ENCODE peak calls at places on chromosomes 3 and 15, in ten cellular contexts. X is NCI-H1436; U is upper lobe of left lung; S is esophagus muscularis mucosa; H is amygdala; I is heart left ventricle; R is activated T-cell treated with anti-CD3 and anti-CD28 coated beads, Interleukin-2, amount 50 U/mL, for 72 hours; P is 8988T; W is Right ventricle myocardium superior; O is AG04450. N is an unnamed sample.

GRCh38 chr3:14552041-14552648 is 12.0 kb upstream of the GRIP2 start:
- DNase-seq in X (no peak), U (no peak), S (no peak), H (no peak), I (no peak), R (no peak), P (no peak), W (no peak), O (no peak), N (no peak)

GRCh38 chr3:138690036-138690435 is 81.5 kb downstream of the FAIM start:
- DNase-seq in X (no peak), U (no peak), S (no peak), H (no peak), I (no peak), R (no peak), P (no peak), W (no peak), O (no peak), N (no peak)

GRCh38 chr3:30826381-30827061 is 67.9 kb downstream of the GADL1 start:
- DNase-seq in X (no peak), U (no peak), S (peak), H (no peak), I (no peak), R (no peak), P (no peak), W (no peak), O (no peak), N (peak)

GRCh38 chr3:146133436-146133835 is 27.5 kb downstream of the PLOD2 start:
- DNase-seq in X (no peak), U (no peak), S (no peak), H (no peak), I (no peak), R (no peak), P (no peak), W (no peak), O (no peak), N (no peak)

GRCh38 chr3:175535351-175535750 is 676.2 kb downstream of the NAALADL2 start:
- DNase-seq in X (no peak), U (no peak), S (no peak), H (no peak), I (no peak), R (no peak), P (no peak), W (no peak), O (no peak), N (no peak)

GRCh38 chr3:127547761-127548605 is 42.5 kb downstream of the TPRA1 start:
- DNase-seq in X (peak), U (peak), S (no peak), H (peak), I (peak), R (peak), P (peak), W (peak), O (no peak), N (peak)

GRCh38 chr3:188153498-188153948 is 434 bp upstream of the LPP start:
- DNase-seq in X (peak), U (peak), S (peak), H (no peak), I (peak), R (peak), P (peak), W (peak), O (peak), N (peak)

GRCh38 chr15:38651328-38652038 is 86.9 kb upstream of the RASGRP1 start:
- DNase-seq in X (no peak), U (no peak), S (no peak), H (no peak), I (no peak), R (peak), P (no peak), W (no peak), O (no peak), N (no peak)

GRCh38 chr3:129326138-129326537 is 47.5 kb downstream of the HMCES start:
- DNase-seq in X (no peak), U (no peak), S (no peak), H (no peak), I (no peak), R (no peak), P (no peak), W (no peak), O (no peak), N (no peak)

GRCh38 chr3:187076297-187076696 is 63.0 kb downstream of the RPL39L start:
- DNase-seq in X (no peak), U (no peak), S (no peak), H (no peak), I (no peak), R (no peak), P (no peak), W (no peak), O (no peak), N (no peak)

GRCh38 chr15:89303986-89304385 is 30.6 kb downstream of the POLG start:
- DNase-seq in X (no peak), U (no peak), S (no peak), H (no peak), I (no peak), R (no peak), P (no peak), W (no peak), O (no peak), N (peak)

GRCh38 chr15:43879386-43880355 is 52.9 kb downstream of the WDR76 start:
- DNase-seq in X (no peak), U (no peak), S (no peak), H (no peak), I (peak), R (no peak), P (no peak), W (peak), O (no peak), N (no peak)

GRCh38 chr3:109356442-109357155 is 19.3 kb upstream of the DPPA4 start:
- DNase-seq in X (no peak), U (no peak), S (no peak), H (no peak), I (no peak), R (no peak), P (no peak), W (no peak), O (no peak), N (no peak)

GRCh38 chr3:17195856-17196604 is 311.3 kb downstream of the PLCL2 start:
- DNase-seq in X (no peak), U (no peak), S (no peak), H (no peak), I (no peak), R (no peak), P (no peak), W (no peak), O (no peak), N (no peak)

GRCh38 chr3:27289769-27290413 is 79.3 kb downstream of the NEK10 start:
- DNase-seq in X (no peak), U (no peak), S (no peak), H (no peak), I (no peak), R (no peak), P (no peak), W (no peak), O (no peak), N (no peak)

GRCh38 chr3:52385157-52385556 is 59.7 kb downstream of the SEMA3G start:
- DNase-seq in X (no peak), U (no peak), S (no peak), H (no peak), I (no peak), R (peak), P (peak), W (no peak), O (no peak), N (peak)

GRCh38 chr3:62188547-62189375 is 184.6 kb downstream of the FEZF2 start:
- DNase-seq in X (peak), U (peak), S (no peak), H (no peak), I (peak), R (peak), P (peak), W (peak), O (peak), N (peak)

N was measured in ELR.